ENCODE peak calls at places on chromosome 15, in eight cellular contexts. One of them, this sample, is unnamed.

GRCh38 chr15:50189630-50190029 is 7.6 kb downstream of the SLC27A2 start:
- DNase-seq in progenitor cell of endocrine pancreas: no peak
- DNase-seq in T-helper 1 cell: no peak
- DNase-seq in stimulated activated CD4-positive, alpha-beta T cell treated with anti-CD3 and anti-CD28 coated beads, Interleukin-15, amount 100 ng/mL, for 1 hour: no peak
- DNase-seq in activated naive CD4-positive, alpha-beta T cell treated with anti-CD3 and anti-CD28 coated beads, Interleukin-2, amount 10 ng/mL, durations not matched to agents 7 days and 5 days: no peak
- DNase-seq in CD8-positive, alpha-beta memory T cell: no peak
- DNase-seq in neural crest cell: no peak
- DNase-seq in foreskin fibroblast: no peak
- DNase-seq in this sample: no peak

GRCh38 chr15:100163961-100164360 is 177.8 kb downstream of the ADAMTS17 start:
- DNase-seq in progenitor cell of endocrine pancreas: no peak
- DNase-seq in T-helper 1 cell: no peak
- DNase-seq in stimulated activated CD4-positive, alpha-beta T cell treated with anti-CD3 and anti-CD28 coated beads, Interleukin-15, amount 100 ng/mL, for 1 hour: no peak
- DNase-seq in activated naive CD4-positive, alpha-beta T cell treated with anti-CD3 and anti-CD28 coated beads, Interleukin-2, amount 10 ng/mL, durations not matched to agents 7 days and 5 days: no peak
- DNase-seq in CD8-positive, alpha-beta memory T cell: no peak
- DNase-seq in neural crest cell: no peak
- DNase-seq in foreskin fibroblast: no peak
- DNase-seq in this sample: no peak

GRCh38 chr15:66164788-66165187 is 88.8 kb downstream of the MEGF11 start:
- DNase-seq in progenitor cell of endocrine pancreas: no peak
- DNase-seq in T-helper 1 cell: no peak
- DNase-seq in stimulated activated CD4-positive, alpha-beta T cell treated with anti-CD3 and anti-CD28 coated beads, Interleukin-15, amount 100 ng/mL, for 1 hour: no peak
- DNase-seq in activated naive CD4-positive, alpha-beta T cell treated with anti-CD3 and anti-CD28 coated beads, Interleukin-2, amount 10 ng/mL, durations not matched to agents 7 days and 5 days: no peak
- DNase-seq in CD8-positive, alpha-beta memory T cell: no peak
- DNase-seq in neural crest cell: no peak
- DNase-seq in foreskin fibroblast: no peak
- DNase-seq in this sample: no peak

GRCh38 chr15:29904731-29905417 is 82.6 kb upstream of the TJP1 start:
- DNase-seq in progenitor cell of endocrine pancreas: no peak
- DNase-seq in T-helper 1 cell: no peak
- DNase-seq in stimulated activated CD4-positive, alpha-beta T cell treated with anti-CD3 and anti-CD28 coated beads, Interleukin-15, amount 100 ng/mL, for 1 hour: no peak
- DNase-seq in activated naive CD4-positive, alpha-beta T cell treated with anti-CD3 and anti-CD28 coated beads, Interleukin-2, amount 10 ng/mL, durations not matched to agents 7 days and 5 days: no peak
- DNase-seq in CD8-positive, alpha-beta memory T cell: no peak
- DNase-seq in neural crest cell: no peak
- DNase-seq in foreskin fibroblast: peak
- DNase-seq in this sample: no peak

GRCh38 chr15:61295239-61295638 is 66.1 kb upstream of the RORA start:
- DNase-seq in progenitor cell of endocrine pancreas: no peak
- DNase-seq in T-helper 1 cell: no peak
- DNase-seq in stimulated activated CD4-positive, alpha-beta T cell treated with anti-CD3 and anti-CD28 coated beads, Interleukin-15, amount 100 ng/mL, for 1 hour: no peak
- DNase-seq in activated naive CD4-positive, alpha-beta T cell treated with anti-CD3 and anti-CD28 coated beads, Interleukin-2, amount 10 ng/mL, durations not matched to agents 7 days and 5 days: no peak
- DNase-seq in CD8-positive, alpha-beta memory T cell: no peak
- DNase-seq in neural crest cell: no peak
- DNase-seq in foreskin fibroblast: no peak
- DNase-seq in this sample: no peak

GRCh38 chr15:101550124-101550523 is 60.6 kb upstream of the PCSK6 start:
- DNase-seq in progenitor cell of endocrine pancreas: no peak
- DNase-seq in T-helper 1 cell: no peak
- DNase-seq in stimulated activated CD4-positive, alpha-beta T cell treated with anti-CD3 and anti-CD28 coated beads, Interleukin-15, amount 100 ng/mL, for 1 hour: no peak
- DNase-seq in activated naive CD4-positive, alpha-beta T cell treated with anti-CD3 and anti-CD28 coated beads, Interleukin-2, amount 10 ng/mL, durations not matched to agents 7 days and 5 days: no peak
- DNase-seq in CD8-positive, alpha-beta memory T cell: no peak
- DNase-seq in neural crest cell: no peak
- DNase-seq in foreskin fibroblast: no peak
- DNase-seq in this sample: no peak

GRCh38 chr15:77025471-77025901 is 30.6 kb downstream of the PSTPIP1 start:
- DNase-seq in progenitor cell of endocrine pancreas: peak
- DNase-seq in T-helper 1 cell: no peak
- DNase-seq in stimulated activated CD4-positive, alpha-beta T cell treated with anti-CD3 and anti-CD28 coated beads, Interleukin-15, amount 100 ng/mL, for 1 hour: no peak
- DNase-seq in activated naive CD4-positive, alpha-beta T cell treated with anti-CD3 and anti-CD28 coated beads, Interleukin-2, amount 10 ng/mL, durations not matched to agents 7 days and 5 days: peak
- DNase-seq in CD8-positive, alpha-beta memory T cell: peak
- DNase-seq in neural crest cell: no peak
- DNase-seq in foreskin fibroblast: no peak
- DNase-seq in this sample: no peak

GRCh38 chr15:29090617-29091466 is 178.8 kb downstream of the NSMCE3 start:
- DNase-seq in progenitor cell of endocrine pancreas: peak
- DNase-seq in T-helper 1 cell: peak
- DNase-seq in stimulated activated CD4-positive, alpha-beta T cell treated with anti-CD3 and anti-CD28 coated beads, Interleukin-15, amount 100 ng/mL, for 1 hour: no peak
- DNase-seq in activated naive CD4-positive, alpha-beta T cell treated with anti-CD3 and anti-CD28 coated beads, Interleukin-2, amount 10 ng/mL, durations not matched to agents 7 days and 5 days: peak
- DNase-seq in CD8-positive, alpha-beta memory T cell: peak
- DNase-seq in neural crest cell: peak
- DNase-seq in foreskin fibroblast: peak
- DNase-seq in this sample: no peak

GRCh38 chr15:75049392-75049791 is 26.0 kb downstream of the PPCDC start:
- DNase-seq in progenitor cell of endocrine pancreas: no peak
- DNase-seq in T-helper 1 cell: no peak
- DNase-seq in stimulated activated CD4-positive, alpha-beta T cell treated with anti-CD3 and anti-CD28 coated beads, Interleukin-15, amount 100 ng/mL, for 1 hour: no peak
- DNase-seq in activated naive CD4-positive, alpha-beta T cell treated with anti-CD3 and anti-CD28 coated beads, Interleukin-2, amount 10 ng/mL, durations not matched to agents 7 days and 5 days: no peak
- DNase-seq in CD8-positive, alpha-beta memory T cell: no peak
- DNase-seq in neural crest cell: no peak
- DNase-seq in foreskin fibroblast: peak
- DNase-seq in this sample: no peak

GRCh38 chr15:25850154-25851111 is 12.7 kb downstream of the ATP10A start:
- DNase-seq in progenitor cell of endocrine pancreas: peak
- DNase-seq in T-helper 1 cell: peak
- DNase-seq in stimulated activated CD4-positive, alpha-beta T cell treated with anti-CD3 and anti-CD28 coated beads, Interleukin-15, amount 100 ng/mL, for 1 hour: peak
- DNase-seq in activated naive CD4-positive, alpha-beta T cell treated with anti-CD3 and anti-CD28 coated beads, Interleukin-2, amount 10 ng/mL, durations not matched to agents 7 days and 5 days: peak
- DNase-seq in CD8-positive, alpha-beta memory T cell: peak
- DNase-seq in neural crest cell: no peak
- DNase-seq in foreskin fibroblast: peak
- DNase-seq in this sample: peak

GRCh38 chr15:96053039-96054021 is 277.2 kb upstream of the NR2F2 start:
- DNase-seq in progenitor cell of endocrine pancreas: no peak
- DNase-seq in T-helper 1 cell: no peak
- DNase-seq in stimulated activated CD4-positive, alpha-beta T cell treated with anti-CD3 and anti-CD28 coated beads, Interleukin-15, amount 100 ng/mL, for 1 hour: no peak
- DNase-seq in activated naive CD4-positive, alpha-beta T cell treated with anti-CD3 and anti-CD28 coated beads, Interleukin-2, amount 10 ng/mL, durations not matched to agents 7 days and 5 days: no peak
- DNase-seq in CD8-positive, alpha-beta memory T cell: no peak
- DNase-seq in neural crest cell: peak
- DNase-seq in foreskin fibroblast: no peak
- DNase-seq in this sample: no peak

GRCh38 chr15:77541421-77542181 is 91.1 kb downstream of the LINGO1 start:
- DNase-seq in progenitor cell of endocrine pancreas: no peak
- DNase-seq in T-helper 1 cell: no peak
- DNase-seq in stimulated activated CD4-positive, alpha-beta T cell treated with anti-CD3 and anti-CD28 coated beads, Interleukin-15, amount 100 ng/mL, for 1 hour: no peak
- DNase-seq in activated naive CD4-positive, alpha-beta T cell treated with anti-CD3 and anti-CD28 coated beads, Interleukin-2, amount 10 ng/mL, durations not matched to agents 7 days and 5 days: no peak
- DNase-seq in CD8-positive, alpha-beta memory T cell: no peak
- DNase-seq in neural crest cell: no peak
- DNase-seq in foreskin fibroblast: peak
- DNase-seq in this sample: no peak

GRCh38 chr15:30990036-30990435 is 1.4 kb downstream of the MTMR10 start:
- DNase-seq in progenitor cell of endocrine pancreas: no peak
- DNase-seq in T-helper 1 cell: no peak
- DNase-seq in stimulated activated CD4-positive, alpha-beta T cell treated with anti-CD3 and anti-CD28 coated beads, Interleukin-15, amount 100 ng/mL, for 1 hour: no peak
- DNase-seq in activated naive CD4-positive, alpha-beta T cell treated with anti-CD3 and anti-CD28 coated beads, Interleukin-2, amount 10 ng/mL, durations not matched to agents 7 days and 5 days: no peak
- DNase-seq in CD8-positive, alpha-beta memory T cell: no peak
- DNase-seq in neural crest cell: no peak
- DNase-seq in foreskin fibroblast: peak
- DNase-seq in this sample: no peak

GRCh38 chr15:96126859-96127258 is 203.6 kb upstream of the NR2F2 start:
- DNase-seq in progenitor cell of endocrine pancreas: no peak
- DNase-seq in T-helper 1 cell: no peak
- DNase-seq in stimulated activated CD4-positive, alpha-beta T cell treated with anti-CD3 and anti-CD28 coated beads, Interleukin-15, amount 100 ng/mL, for 1 hour: no peak
- DNase-seq in activated naive CD4-positive, alpha-beta T cell treated with anti-CD3 and anti-CD28 coated beads, Interleukin-2, amount 10 ng/mL, durations not matched to agents 7 days and 5 days: no peak
- DNase-seq in CD8-positive, alpha-beta memory T cell: no peak
- DNase-seq in neural crest cell: no peak
- DNase-seq in foreskin fibroblast: no peak
- DNase-seq in this sample: no peak

GRCh38 chr15:73950479-73951043 is 24.3 kb downstream of the LOXL1 start:
- DNase-seq in progenitor cell of endocrine pancreas: no peak
- DNase-seq in T-helper 1 cell: no peak
- DNase-seq in stimulated activated CD4-positive, alpha-beta T cell treated with anti-CD3 and anti-CD28 coated beads, Interleukin-15, amount 100 ng/mL, for 1 hour: no peak
- DNase-seq in activated naive CD4-positive, alpha-beta T cell treated with anti-CD3 and anti-CD28 coated beads, Interleukin-2, amount 10 ng/mL, durations not matched to agents 7 days and 5 days: no peak
- DNase-seq in CD8-positive, alpha-beta memory T cell: no peak
- DNase-seq in neural crest cell: no peak
- DNase-seq in foreskin fibroblast: no peak
- DNase-seq in this sample: no peak

GRCh38 chr15:73680545-73680944 is 3.6 kb upstream of the CD276 start:
- DNase-seq in progenitor cell of endocrine pancreas: no peak
- DNase-seq in T-helper 1 cell: no peak
- DNase-seq in stimulated activated CD4-positive, alpha-beta T cell treated with anti-CD3 and anti-CD28 coated beads, Interleukin-15, amount 100 ng/mL, for 1 hour: no peak
- DNase-seq in activated naive CD4-positive, alpha-beta T cell treated with anti-CD3 and anti-CD28 coated beads, Interleukin-2, amount 10 ng/mL, durations not matched to agents 7 days and 5 days: no peak
- DNase-seq in CD8-positive, alpha-beta memory T cell: no peak
- DNase-seq in neural crest cell: no peak
- DNase-seq in foreskin fibroblast: no peak
- DNase-seq in this sample: no peak

GRCh38 chr15:99408236-99409096 is 157.2 kb downstream of the LRRC28 start:
- DNase-seq in progenitor cell of endocrine pancreas: no peak
- DNase-seq in T-helper 1 cell: no peak
- DNase-seq in stimulated activated CD4-positive, alpha-beta T cell treated with anti-CD3 and anti-CD28 coated beads, Interleukin-15, amount 100 ng/mL, for 1 hour: no peak
- DNase-seq in activated naive CD4-positive, alpha-beta T cell treated with anti-CD3 and anti-CD28 coated beads, Interleukin-2, amount 10 ng/mL, durations not matched to agents 7 days and 5 days: no peak
- DNase-seq in CD8-positive, alpha-beta memory T cell: no peak
- DNase-seq in neural crest cell: no peak
- DNase-seq in foreskin fibroblast: peak
- DNase-seq in this sample: no peak

GRCh38 chr15:75307778-75308390 is 25.2 kb downstream of the GOLGA6D start:
- DNase-seq in progenitor cell of endocrine pancreas: peak
- DNase-seq in T-helper 1 cell: no peak
- DNase-seq in stimulated activated CD4-positive, alpha-beta T cell treated with anti-CD3 and anti-CD28 coated beads, Interleukin-15, amount 100 ng/mL, for 1 hour: no peak
- DNase-seq in activated naive CD4-positive, alpha-beta T cell treated with anti-CD3 and anti-CD28 coated beads, Interleukin-2, amount 10 ng/mL, durations not matched to agents 7 days and 5 days: peak
- DNase-seq in CD8-positive, alpha-beta memory T cell: no peak
- DNase-seq in neural crest cell: peak
- DNase-seq in foreskin fibroblast: peak
- DNase-seq in this sample: no peak

GRCh38 chr15:78059110-78059839 is 18.2 kb downstream of the TBC1D2B start:
- DNase-seq in progenitor cell of endocrine pancreas: no peak
- DNase-seq in T-helper 1 cell: no peak
- DNase-seq in stimulated activated CD4-positive, alpha-beta T cell treated with anti-CD3 and anti-CD28 coated beads, Interleukin-15, amount 100 ng/mL, for 1 hour: no peak
- DNase-seq in activated naive CD4-positive, alpha-beta T cell treated with anti-CD3 and anti-CD28 coated beads, Interleukin-2, amount 10 ng/mL, durations not matched to agents 7 days and 5 days: no peak
- DNase-seq in CD8-positive, alpha-beta memory T cell: no peak
- DNase-seq in neural crest cell: no peak
- DNase-seq in foreskin fibroblast: peak
- DNase-seq in this sample: no peak

GRCh38 chr15:66646308-66646707 is 55.7 kb upstream of the SMAD6 start:
- DNase-seq in progenitor cell of endocrine pancreas: no peak
- DNase-seq in T-helper 1 cell: no peak
- DNase-seq in stimulated activated CD4-positive, alpha-beta T cell treated with anti-CD3 and anti-CD28 coated beads, Interleukin-15, amount 100 ng/mL, for 1 hour: no peak
- DNase-seq in activated naive CD4-positive, alpha-beta T cell treated with anti-CD3 and anti-CD28 coated beads, Interleukin-2, amount 10 ng/mL, durations not matched to agents 7 days and 5 days: no peak
- DNase-seq in CD8-positive, alpha-beta memory T cell: no peak
- DNase-seq in neural crest cell: no peak
- DNase-seq in foreskin fibroblast: peak
- DNase-seq in this sample: no peak

GRCh38 chr15:79434361-79434760 is 2.2 kb downstream of the MINAR1 start:
- DNase-seq in progenitor cell of endocrine pancreas: no peak
- DNase-seq in T-helper 1 cell: no peak
- DNase-seq in stimulated activated CD4-positive, alpha-beta T cell treated with anti-CD3 and anti-CD28 coated beads, Interleukin-15, amount 100 ng/mL, for 1 hour: no peak
- DNase-seq in activated naive CD4-positive, alpha-beta T cell treated with anti-CD3 and anti-CD28 coated beads, Interleukin-2, amount 10 ng/mL, durations not matched to agents 7 days and 5 days: no peak
- DNase-seq in CD8-positive, alpha-beta memory T cell: no peak
- DNase-seq in neural crest cell: no peak
- DNase-seq in foreskin fibroblast: no peak
- DNase-seq in this sample: no peak

GRCh38 chr15:31867536-31868442 is 162.5 kb upstream of the CHRNA7 start:
- DNase-seq in progenitor cell of endocrine pancreas: peak
- DNase-seq in T-helper 1 cell: peak
- DNase-seq in stimulated activated CD4-positive, alpha-beta T cell treated with anti-CD3 and anti-CD28 coated beads, Interleukin-15, amount 100 ng/mL, for 1 hour: peak
- DNase-seq in activated naive CD4-positive, alpha-beta T cell treated with anti-CD3 and anti-CD28 coated beads, Interleukin-2, amount 10 ng/mL, durations not matched to agents 7 days and 5 days: peak
- DNase-seq in CD8-positive, alpha-beta memory T cell: peak
- DNase-seq in neural crest cell: peak
- DNase-seq in foreskin fibroblast: peak
- DNase-seq in this sample: peak

This sample was measured in naive B cell.